ENCODE peak calls at places on chromosomes 2 and 18, in five cellular contexts. T is Karpas-422, W is IMR-90, Z is dorsolateral prefrontal cortex, U is stomach. O is an unnamed sample.

GRCh38 chr2:236162031-236162803 is 6.0 kb downstream of the GBX2 start:
- DNase-seq in T (no peak), W (no peak), Z (no peak), U (no peak), O (no peak)

GRCh38 chr18:42486296-42486695 is 531.3 kb downstream of the PIK3C3 start:
- DNase-seq in T (no peak), W (no peak), Z (no peak), U (no peak), O (no peak)

GRCh38 chr2:97963079-97963406 is 32.7 kb downstream of the TMEM131 start:
- DNase-seq in T (no peak), W (no peak), Z (no peak), U (no peak), O (no peak)

GRCh38 chr2:37388074-37388473 is 43.6 kb downstream of the QPCT start:
- DNase-seq in T (no peak), W (peak), Z (no peak), U (no peak), O (no peak)

GRCh38 chr2:159026170-159026569 is 57.7 kb downstream of the TANC1 start:
- DNase-seq in T (no peak), W (no peak), Z (no peak), U (no peak), O (no peak)

GRCh38 chr2:147076634-147077033 is 768.2 kb upstream of the ACVR2A start:
- DNase-seq in T (no peak), W (peak), Z (no peak), U (no peak), O (no peak)

GRCh38 chr2:85702172-85702571 is 8.0 kb downstream of the GNLY start:
- DNase-seq in T (no peak), W (peak), Z (no peak), U (no peak), O (no peak)

GRCh38 chr2:23385748-23386421 is 906 bp downstream of the KLHL29 start:
- DNase-seq in T (no peak), W (no peak), Z (no peak), U (no peak), O (no peak)

GRCh38 chr2:148021059-148021985 is at the start of gene MBD5:
- DNase-seq in T (peak), W (peak), Z (peak), U (peak), O (peak)

GRCh38 chr2:149747456-149747855 is 159.9 kb upstream of the MMADHC start:
- DNase-seq in T (no peak), W (no peak), Z (no peak), U (no peak), O (no peak)

GRCh38 chr2:230864605-230865323 is at the start of gene ITM2C:
- DNase-seq in T (no peak), W (peak), Z (peak), U (peak), O (peak)

GRCh38 chr2:183219853-183220252 is 95.6 kb downstream of the NUP35 start:
- DNase-seq in T (no peak), W (peak), Z (no peak), U (no peak), O (no peak)

GRCh38 chr2:47014564-47015051 is 99.0 kb upstream of the MCFD2 start:
- DNase-seq in T (no peak), W (no peak), Z (peak), U (no peak), O (peak)

GRCh38 chr2:199197448-199197847 is 260.3 kb downstream of the SATB2 start:
- DNase-seq in T (no peak), W (no peak), Z (no peak), U (no peak), O (no peak)

GRCh38 chr2:3325458-3326181 is 52.0 kb downstream of the EIPR1 start:
- DNase-seq in T (no peak), W (no peak), Z (no peak), U (no peak), O (no peak)

GRCh38 chr2:197010200-197011020 is 83.9 kb upstream of the PGAP1 start:
- DNase-seq in T (no peak), W (no peak), Z (no peak), U (no peak), O (no peak)

GRCh38 chr2:240566203-240567136 is 1.8 kb upstream of the RNPEPL1 start:
- DNase-seq in T (peak), W (peak), Z (peak), U (peak), O (peak)

GRCh38 chr2:102975996-102976636 is 214.3 kb downstream of the TMEM182 start:
- DNase-seq in T (peak), W (peak), Z (peak), U (no peak), O (peak)

GRCh38 chr2:127413200-127413599 is 5.0 kb upstream of the PROC start:
- DNase-seq in T (no peak), W (no peak), Z (no peak), U (no peak), O (no peak)

GRCh38 chr2:185219981-185220380 is 518.6 kb upstream of the FSIP2 start:
- DNase-seq in T (no peak), W (no peak), Z (no peak), U (no peak), O (no peak)

GRCh38 chr2:194327196-194327888 is 1329.7 kb upstream of the SLC39A10 start:
- DNase-seq in T (no peak), W (no peak), Z (no peak), U (no peak), O (no peak)

GRCh38 chr2:120863661-120864320 is 128.1 kb downstream of the GLI2 start:
- DNase-seq in T (no peak), W (peak), Z (no peak), U (peak), O (no peak)

GRCh38 chr2:62760555-62760954 is 55.0 kb downstream of the EHBP1 start:
- DNase-seq in T (peak), W (peak), Z (no peak), U (no peak), O (no peak)

GRCh38 chr2:47218066-47218581 is 63.0 kb upstream of the STPG4 start:
- DNase-seq in T (no peak), W (no peak), Z (no peak), U (peak), O (no peak)

GRCh38 chr2:211281430-211282073 is 725.2 kb downstream of the CPS1 start:
- DNase-seq in T (no peak), W (no peak), Z (no peak), U (no peak), O (no peak)

GRCh38 chr18:48306838-48307237 is 102.3 kb downstream of the ZBTB7C start:
- DNase-seq in T (no peak), W (no peak), Z (no peak), U (peak), O (no peak)

GRCh38 chr2:163066085-163066484 is 227.5 kb upstream of the KCNH7 start:
- DNase-seq in T (no peak), W (no peak), Z (no peak), U (no peak), O (no peak)

GRCh38 chr2:101038455-101039255 is 36.6 kb downstream of the RPL31 start:
- DNase-seq in T (peak), W (no peak), Z (no peak), U (no peak), O (no peak)

GRCh38 chr2:45776160-45776955 is 124.9 kb downstream of the PRKCE start:
- DNase-seq in T (peak), W (peak), Z (no peak), U (no peak), O (no peak)

GRCh38 chr2:235515821-235516220 is 22.0 kb downstream of the AGAP1 start:
- DNase-seq in T (no peak), W (no peak), Z (no peak), U (no peak), O (no peak)

GRCh38 chr2:16687949-16688348 is 22.3 kb upstream of the CYRIA start:
- DNase-seq in T (no peak), W (no peak), Z (no peak), U (no peak), O (no peak)

GRCh38 chr2:183024701-183025100 is 13.6 kb downstream of the NCKAP1 start:
- DNase-seq in T (no peak), W (peak), Z (no peak), U (no peak), O (no peak)

GRCh38 chr2:217610411-217610814 is 392.4 kb downstream of the TNS1 start:
- DNase-seq in T (no peak), W (no peak), Z (no peak), U (peak), O (no peak)

GRCh38 chr2:5535301-5535700 is 156.9 kb upstream of the SOX11 start:
- DNase-seq in T (no peak), W (no peak), Z (no peak), U (no peak), O (no peak)

GRCh38 chr18:50170004-50170403 is 24.9 kb downstream of the MYO5B start:
- DNase-seq in T (no peak), W (no peak), Z (no peak), U (no peak), O (no peak)

GRCh38 chr2:46862430-46862829 is 53.2 kb downstream of the MCFD2 start:
- DNase-seq in T (no peak), W (peak), Z (no peak), U (no peak), O (no peak)

GRCh38 chr2:131055169-131056065 is 37.8 kb downstream of the FAM168B start:
- DNase-seq in T (no peak), W (peak), Z (peak), U (no peak), O (peak)

GRCh38 chr2:183162362-183162761 is 38.1 kb downstream of the NUP35 start:
- DNase-seq in T (no peak), W (peak), Z (no peak), U (no peak), O (no peak)

DNA sequence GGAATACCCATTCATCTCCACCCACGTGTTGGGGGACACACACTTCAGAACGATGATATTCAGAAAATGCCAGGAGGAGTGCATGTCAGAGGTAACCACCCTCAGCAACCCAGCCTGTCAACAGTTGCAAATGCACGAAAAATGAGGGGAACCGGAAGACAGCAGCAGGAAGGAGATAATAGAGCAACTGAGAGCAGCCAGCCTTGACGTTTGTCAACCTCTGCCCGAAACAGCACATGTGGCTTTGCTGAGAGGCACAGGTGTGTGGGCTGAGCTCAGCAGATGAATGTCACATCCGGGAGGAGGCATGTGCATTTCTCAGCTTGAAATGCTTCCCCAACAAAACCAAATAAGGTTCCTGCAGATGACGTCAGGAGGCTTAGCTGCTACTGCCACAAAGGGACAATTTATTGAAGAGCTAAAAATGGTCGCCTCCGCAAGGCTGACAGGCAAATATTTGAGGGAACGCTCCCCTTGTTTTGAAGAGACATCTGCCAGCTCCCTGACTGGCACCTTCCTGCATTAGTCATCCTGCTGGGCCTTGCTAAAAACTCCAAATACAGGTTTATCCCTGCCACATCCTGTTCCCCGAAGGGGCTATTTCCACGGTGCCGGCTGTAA is 419.0 kb downstream of the NBAS start:
- DNase-seq in T (peak), W (peak), Z (no peak), U (no peak), O (peak)
- H3K27ac ChIP-seq in T (peak), W (no peak), Z (no peak), U (no peak), O (no peak)

GRCh38 chr2:135947483-135947882 is 37.9 kb downstream of the DARS1 start:
- DNase-seq in T (no peak), W (no peak), Z (no peak), U (no peak), O (no peak)
- H3K27ac ChIP-seq in T (no peak), W (no peak), Z (no peak), U (no peak), O (no peak)

GRCh38 chr2:200422532-200423262 is 87.2 kb downstream of the KCTD18 start:
- DNase-seq in T (no peak), W (no peak), Z (no peak), U (no peak), O (no peak)
- H3K27ac ChIP-seq in T (no peak), W (no peak), Z (peak), U (no peak), O (no peak)

GRCh38 chr2:188979730-188980123 is 5.6 kb downstream of the COL3A1 start:
- DNase-seq in T (no peak), W (no peak), Z (no peak), U (no peak), O (no peak)
- H3K27ac ChIP-seq in T (no peak), W (peak), Z (no peak), U (peak), O (no peak)